ENCODE peak calls at places on chromosome 12, in seven cellular contexts. L is AG10803; K is GM04504; Q is activated T-cell treated with anti-CD3 and anti-CD28 coated beads, Interleukin-2, amount 50 U/mL, for 48 hours; F is GM23338; S is hippocampal formation; H is NCI-H1092 treated with DMSO at 0.1 percent for 48 hours. V is an unnamed sample.

GRCh38 chr12:13154027-13154538 is 42.4 kb upstream of the EMP1 start:
- DNase-seq in F (no peak), S (no peak), Q (no peak), H (no peak), K (no peak), L (peak), V (no peak)

GRCh38 chr12:84763112-84763511 is 149.5 kb downstream of the SLC6A15 start:
- DNase-seq in Q (no peak), H (no peak), K (peak), S (no peak), F (no peak), L (peak), V (no peak)

GRCh38 chr12:101743724-101744472 is 4.6 kb upstream of the SYCP3 start:
- DNase-seq in Q (no peak), K (no peak), H (no peak), S (no peak), F (no peak), L (peak), V (no peak)

GRCh38 chr12:7439579-7440505 is 4.1 kb downstream of the CD163L1 start:
- DNase-seq in S (no peak), F (peak), Q (peak), H (no peak), L (peak), K (no peak), V (peak)

GRCh38 chr12:3227076-3227975 is 150.1 kb downstream of the TSPAN9 start:
- DNase-seq in Q (no peak), K (no peak), S (no peak), L (no peak), F (peak), H (no peak), V (no peak)

GRCh38 chr12:120677765-120678473 is 9.0 kb upstream of the MLEC start:
- DNase-seq in Q (peak), F (no peak), K (no peak), S (no peak), H (no peak), L (peak), V (peak)

GRCh38 chr12:30420561-30420960 is 275.1 kb downstream of the IPO8 start:
- DNase-seq in F (no peak), H (no peak), Q (no peak), K (no peak), L (peak), S (no peak), V (no peak)

GRCh38 chr12:42691991-42692557 is 102.5 kb upstream of the PRICKLE1 start:
- DNase-seq in Q (no peak), L (no peak), K (no peak), S (no peak), H (no peak), F (peak), V (no peak)

GRCh38 chr12:103958621-103959020 is 7.1 kb upstream of the TDG start:
- DNase-seq in L (no peak), K (no peak), F (no peak), H (no peak), Q (no peak), S (no peak), V (no peak)

GRCh38 chr12:65306603-65307501 is 28.4 kb downstream of the MSRB3 start:
- DNase-seq in S (no peak), H (no peak), L (peak), F (peak), K (no peak), Q (peak), V (peak)

GRCh38 chr12:131222271-131223139 is 268.8 kb downstream of the ADGRD1 start:
- DNase-seq in Q (peak), F (no peak), K (no peak), L (no peak), H (no peak), S (no peak), V (no peak)

GRCh38 chr12:94284859-94285258 is 136.5 kb downstream of the PLXNC1 start:
- DNase-seq in Q (no peak), S (no peak), K (no peak), H (no peak), F (no peak), L (no peak), V (no peak)

GRCh38 chr12:124392271-124392990 is 97.5 kb downstream of the RFLNA start:
- DNase-seq in H (no peak), F (peak), K (no peak), L (no peak), S (no peak), Q (peak), V (no peak)

GRCh38 chr12:67811437-67812361 is 163.2 kb downstream of the DYRK2 start:
- DNase-seq in Q (no peak), K (peak), L (peak), S (no peak), F (no peak), H (no peak), V (no peak)

GRCh38 chr12:7832059-7832696 is 40.5 kb downstream of the SLC2A14 start:
- DNase-seq in S (peak), H (peak), Q (peak), L (peak), F (peak), K (peak), V (peak)

GRCh38 chr12:16513231-16513630 is 92.7 kb downstream of the LMO3 start:
- DNase-seq in L (no peak), F (no peak), Q (no peak), K (no peak), S (no peak), H (no peak), V (no peak)

GRCh38 chr12:13339538-13339937 is 143.0 kb downstream of the EMP1 start:
- DNase-seq in F (no peak), S (no peak), Q (no peak), L (peak), K (no peak), H (no peak), V (no peak)

GRCh38 chr12:91883811-91884210 is 261.8 kb downstream of the BTG1 start:
- DNase-seq in L (no peak), S (no peak), H (no peak), K (no peak), Q (no peak), F (no peak), V (no peak)

GRCh38 chr12:109277899-109278762 is 31.0 kb downstream of the FOXN4 start:
- DNase-seq in H (peak), Q (no peak), F (no peak), K (peak), S (no peak), L (peak), V (no peak)

GRCh38 chr12:98578821-98579220 is 14.7 kb upstream of the SLC25A3 start:
- DNase-seq in H (no peak), L (no peak), S (no peak), K (no peak), F (no peak), Q (no peak), V (no peak)

GRCh38 chr12:119412811-119413794 is 78.6 kb downstream of the CCDC60 start:
- DNase-seq in L (peak), F (peak), S (peak), H (peak), Q (peak), K (peak), V (peak)

GRCh38 chr12:94297325-94297724 is 148.9 kb downstream of the PLXNC1 start:
- DNase-seq in L (no peak), K (no peak), F (no peak), H (no peak), Q (no peak), S (no peak), V (no peak)

GRCh38 chr12:78711954-78712353 is 152.6 kb upstream of the SYT1 start:
- DNase-seq in S (no peak), K (no peak), H (no peak), F (no peak), L (no peak), Q (no peak), V (no peak)

GRCh38 chr12:39692258-39692853 is 72.8 kb upstream of the ABCD2 start:
- DNase-seq in Q (no peak), H (no peak), F (peak), L (peak), K (no peak), S (peak), V (no peak)

GRCh38 chr12:113678222-113678621 is 206.6 kb upstream of the LHX5 start:
- DNase-seq in K (no peak), Q (no peak), F (no peak), S (no peak), H (no peak), L (no peak), V (no peak)

GRCh38 chr12:913919-914718 is 35.4 kb downstream of the RAD52 start:
- DNase-seq in K (peak), Q (no peak), F (no peak), H (no peak), S (no peak), L (peak), V (no peak)

GRCh38 chr12:2291947-2292346 is 239.2 kb downstream of the CACNA1C start:
- DNase-seq in S (no peak), H (no peak), Q (no peak), F (no peak), L (no peak), K (no peak), V (no peak)

GRCh38 chr12:125408718-125409117 is 343.5 kb downstream of the AACS start:
- DNase-seq in L (no peak), S (no peak), F (no peak), H (no peak), K (no peak), Q (no peak), V (no peak)

V was measured in heart right ventricle.